ENCODE peak calls at places on chromosomes 2 and 18, in six cellular contexts. P is fibroblast of pulmonary artery, F is H9, M is neural crest cell, B is osteocyte, Z is HFFc6. U is an unnamed sample.

GRCh38 chr2:225379861-225380260 is 19.6 kb upstream of the NYAP2 start:
- DNase-seq in P (no peak), M (no peak), Z (no peak), F (no peak), B (no peak), U (no peak)

GRCh38 chr2:241272298-241272721 is 43.2 kb downstream of the HDLBP start:
- DNase-seq in B (no peak), F (peak), M (peak), Z (no peak), P (peak), U (no peak)

GRCh38 chr2:212711851-212712250 is 173.2 kb upstream of the ERBB4 start:
- DNase-seq in M (no peak), F (no peak), Z (peak), B (no peak), P (peak), U (no peak)

GRCh38 chr2:53104263-53104662 is 663.3 kb upstream of the CHAC2 start:
- DNase-seq in F (no peak), Z (peak), B (no peak), P (peak), M (no peak), U (no peak)

GRCh38 chr2:21254170-21254965 is 130.6 kb downstream of the TDRD15 start:
- DNase-seq in Z (no peak), M (no peak), B (no peak), F (no peak), P (no peak), U (no peak)

GRCh38 chr2:150487537-150488429 is at the start of gene RND3:
- DNase-seq in B (peak), P (peak), Z (peak), F (peak), M (peak), U (peak)

GRCh38 chr2:154910701-154911100 is 212.2 kb downstream of the KCNJ3 start:
- DNase-seq in Z (no peak), P (no peak), F (no peak), B (no peak), M (no peak), U (no peak)

GRCh38 chr18:43661570-43661969 is 384.3 kb upstream of the SYT4 start:
- DNase-seq in B (no peak), P (peak), M (no peak), F (peak), Z (peak), U (no peak)

GRCh38 chr2:30233142-30233961 is 2.0 kb downstream of the LBH start:
- DNase-seq in M (no peak), F (no peak), Z (no peak), P (no peak), B (no peak), U (no peak)

GRCh38 chr2:23761638-23762037 is 165.3 kb downstream of the ATAD2B start:
- DNase-seq in B (no peak), Z (no peak), F (no peak), P (peak), M (no peak), U (no peak)

GRCh38 chr2:95332036-95332435 is 34.9 kb downstream of the KCNIP3 start:
- DNase-seq in F (no peak), M (no peak), B (no peak), Z (no peak), P (no peak), U (no peak)

GRCh38 chr18:57624988-57625387 is 3.4 kb upstream of the NARS1 start:
- DNase-seq in M (no peak), Z (peak), B (no peak), F (no peak), P (peak), U (no peak)

DNA sequence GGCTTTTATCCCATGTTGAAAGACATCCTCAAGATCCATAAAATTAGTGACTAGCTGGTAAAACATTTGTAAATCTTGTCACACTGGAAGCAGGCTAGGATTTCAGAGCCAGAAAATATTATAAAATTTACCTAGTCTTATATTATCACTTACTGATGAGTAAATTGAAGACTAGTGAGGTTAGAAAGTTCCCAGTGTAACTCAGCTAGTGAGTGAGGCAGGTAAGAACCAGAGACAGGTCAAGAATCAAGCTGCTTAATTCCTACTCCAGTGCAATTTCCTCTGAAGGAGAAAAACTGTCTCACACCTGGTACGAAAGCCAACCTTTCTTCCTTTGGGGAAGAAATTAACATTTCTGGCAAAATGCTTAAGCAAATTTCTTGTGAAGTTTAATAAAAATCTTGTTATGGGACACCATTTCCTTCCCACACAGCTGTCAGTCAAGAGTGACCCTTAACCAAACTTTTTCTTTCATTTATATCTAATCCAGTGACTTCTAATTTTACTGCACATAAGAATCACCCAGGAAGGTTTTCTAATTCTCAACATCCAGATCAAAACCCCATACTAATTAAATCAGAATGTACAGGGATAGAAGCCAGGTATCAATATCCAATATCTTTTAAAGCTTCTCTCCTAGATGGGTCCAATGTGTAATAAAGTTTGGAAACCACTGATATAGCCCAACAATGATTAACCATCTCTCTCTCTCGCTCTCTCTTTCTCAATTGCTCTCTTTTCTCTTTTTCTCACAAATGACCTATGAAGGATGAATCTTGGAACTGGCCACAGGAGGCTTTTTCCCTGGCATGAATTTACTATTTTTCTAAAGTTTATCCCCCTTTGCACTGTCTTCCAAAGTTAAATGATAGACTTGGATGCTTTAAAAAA is 264.3 kb upstream of the SLC39A10 start:
- DNase-seq in Z (no peak), P (no peak), F (no peak), B (no peak), M (no peak), U (no peak)
- TF ChIP-seq CTCF in Z (no peak), P (no peak), F (no peak), B (no peak), M (no peak), U (no peak)

DNA sequence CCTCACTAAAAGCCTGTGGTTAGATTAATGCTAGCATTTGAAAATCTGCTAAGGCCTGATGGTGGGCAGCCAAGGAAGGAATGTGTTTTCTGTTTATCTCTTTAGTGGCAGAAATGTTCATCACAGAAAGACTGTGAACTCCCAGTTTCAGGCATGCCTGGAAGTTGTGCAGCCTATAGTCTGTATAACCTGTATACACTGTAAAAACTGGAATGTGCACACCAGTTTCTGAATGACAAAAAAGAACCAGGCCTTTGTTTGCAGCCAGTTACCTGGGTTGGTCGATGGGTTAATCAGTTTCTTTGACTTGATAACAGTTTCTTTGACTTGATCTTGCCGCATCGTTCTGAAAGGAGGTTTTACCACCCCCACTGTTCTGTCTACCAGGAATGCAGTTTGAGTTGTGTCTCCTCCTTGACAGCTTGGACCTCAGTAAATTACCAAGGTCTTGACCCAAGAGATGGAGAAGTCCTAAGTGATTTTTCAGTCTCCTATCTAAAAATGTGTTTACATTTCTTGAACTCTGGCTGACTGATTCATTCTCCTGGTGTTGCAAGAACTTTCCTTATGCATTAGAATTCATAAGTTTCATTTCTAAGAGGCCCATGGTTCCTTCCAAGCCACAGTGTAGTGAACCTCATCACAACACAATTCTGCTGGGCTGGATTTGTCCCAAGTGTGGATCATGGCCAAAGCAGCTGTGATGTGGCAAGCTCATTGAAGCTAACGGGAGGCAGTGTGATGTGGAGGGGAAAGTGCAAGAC is 62.2 kb downstream of the KIAA2012 start:
- DNase-seq in Z (peak), M (no peak), P (peak), B (no peak), F (no peak), U (no peak)
- TF ChIP-seq CTCF in Z (no peak), M (no peak), P (no peak), B (no peak), F (no peak), U (no peak)

DNA sequence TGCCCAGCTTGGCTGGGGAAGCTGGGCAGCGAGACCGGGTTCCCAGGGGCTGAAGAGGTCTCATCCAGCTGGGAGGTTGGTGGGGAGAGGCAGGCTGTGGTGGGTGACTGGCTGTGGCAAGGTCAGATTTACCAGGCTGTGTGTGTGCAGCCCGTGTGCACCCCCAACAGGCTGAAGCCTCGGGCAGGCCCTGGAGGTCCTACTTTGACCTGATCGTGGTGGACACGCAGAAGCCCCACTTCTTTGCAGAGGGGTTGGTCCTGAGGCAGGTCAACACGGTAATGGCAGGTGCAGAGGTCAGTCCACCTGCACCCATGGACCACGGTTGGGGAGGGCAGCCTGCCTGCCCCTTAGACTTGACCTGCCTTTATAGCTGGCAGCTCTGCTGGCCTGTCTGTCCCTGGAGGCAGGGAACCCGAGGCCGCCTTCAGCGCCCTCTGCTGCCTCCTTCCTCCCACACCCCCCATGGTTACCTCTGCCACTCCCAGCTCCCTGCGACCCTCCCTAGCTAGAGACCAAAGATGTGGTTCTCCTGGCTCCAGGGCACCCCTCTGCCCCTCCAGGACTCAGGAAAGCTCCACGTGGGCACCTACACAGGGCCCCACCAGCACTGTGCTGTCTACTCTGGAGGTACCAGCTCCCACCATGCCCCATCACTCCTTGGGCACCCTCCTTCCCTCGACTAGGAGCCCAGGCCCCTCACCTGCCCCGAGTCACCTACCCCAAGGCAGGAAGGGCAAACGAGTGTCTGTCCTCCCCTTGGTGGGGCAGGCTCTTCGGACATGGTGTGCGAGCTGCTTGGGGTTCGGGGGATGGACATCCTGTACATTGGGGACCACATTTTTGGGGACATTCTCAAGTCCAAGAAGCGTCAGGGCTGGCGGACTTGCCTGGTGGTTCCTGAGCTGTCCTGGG is 4.0 kb downstream of the NT5DC4 start:
- DNase-seq in Z (no peak), M (no peak), P (no peak), F (peak), B (no peak), U (peak)
- TF ChIP-seq CTCF in Z (peak), M (peak), P (peak), F (peak), B (no peak), U (peak)

GRCh38 chr2:172040311-172040710 is 40.6 kb downstream of the METAP1D start:
- DNase-seq in Z (no peak), P (no peak), B (no peak), F (no peak), M (no peak), U (no peak)

GRCh38 chr2:172039011-172039704 is 39.4 kb downstream of the METAP1D start:
- DNase-seq in Z (no peak), F (no peak), P (no peak), B (no peak), M (no peak), U (no peak)

GRCh38 chr2:172038121-172038520 is 38.4 kb downstream of the METAP1D start:
- DNase-seq in P (no peak), B (no peak), M (no peak), F (no peak), Z (no peak), U (no peak)

GRCh38 chr2:172038604-172039003 is 38.9 kb downstream of the METAP1D start:
- DNase-seq in M (no peak), P (peak), Z (peak), B (no peak), F (no peak), U (no peak)
- TF ChIP-seq CTCF in M (no peak), P (no peak), Z (no peak), B (no peak), F (no peak), U (no peak)